ENCODE peak calls at places on chromosomes 7 and 10, in five cellular contexts. V is heart right ventricle; Z is CD8-positive, alpha-beta T cell; U is pancreas; G is left ventricle myocardium inferior. X is an unnamed sample. For H3K4me1, the result is how much of the 10 kb centered on the place peaks cover.

GRCh38 chr10:64733980-64734379 is 1212.8 kb downstream of the REEP3 start:
- DNase-seq in V (no peak), U (no peak), G (no peak), Z (no peak), X (no peak)

GRCh38 chr10:132618158-132618924 is 80.8 kb downstream of the INPP5A start:
- DNase-seq in Z (no peak), U (no peak), G (no peak), V (no peak), X (no peak)

GRCh38 chr10:98269435-98269912 is 1.5 kb upstream of the LOXL4 start:
- DNase-seq in V (peak), U (peak), Z (no peak), G (peak), X (no peak)

GRCh38 chr7:66859794-66860645 is 61.0 kb upstream of the TMEM248 start:
- DNase-seq in G (no peak), U (no peak), Z (no peak), V (peak), X (no peak)

GRCh38 chr7:129997285-129997684 is 44.5 kb upstream of the UBE2H start:
- DNase-seq in V (no peak), Z (no peak), G (no peak), U (no peak), X (no peak)

GRCh38 chr10:47383254-47384147 is 592 bp downstream of the ZNF488 start:
- DNase-seq in V (no peak), G (no peak), Z (no peak), U (no peak), X (no peak)

GRCh38 chr10:4656576-4657194 is 169.3 kb upstream of the AKR1E2 start:
- DNase-seq in V (peak), G (peak), Z (peak), U (peak), X (no peak)

GRCh38 chr7:24891173-24891787 is 88.7 kb downstream of the OSBPL3 start:
- DNase-seq in Z (no peak), G (no peak), V (no peak), U (no peak), X (no peak)

GRCh38 chr10:118369806-118370205 is 27.7 kb upstream of the FAM204A start:
- DNase-seq in V (no peak), Z (no peak), U (no peak), G (no peak), X (no peak)

DNA sequence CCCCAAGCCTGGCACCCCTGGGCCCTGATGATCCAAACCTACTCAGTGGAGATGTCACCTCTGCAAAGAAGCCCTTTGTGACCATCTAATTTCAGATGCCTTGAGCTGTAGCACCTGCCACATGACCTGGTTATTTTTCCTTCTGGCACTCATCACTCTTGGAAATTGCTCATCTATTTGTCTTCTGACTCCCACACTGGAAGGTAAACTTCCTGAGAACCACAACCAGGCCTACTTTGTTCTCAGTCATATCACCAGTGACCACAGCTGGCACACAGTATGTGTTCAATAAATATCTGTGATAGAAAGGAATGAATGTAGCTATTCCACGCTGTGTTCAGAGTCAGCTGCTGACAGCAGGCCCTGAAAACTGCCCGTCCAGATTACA is 97.1 kb downstream of the SH3PXD2A start:
- DNase-seq in G (no peak), Z (no peak), U (no peak), V (no peak), X (no peak)
- H3K4me1 ChIP-seq in G (half or more), Z (under half), U (under half), V (half or more), X (half or more)

GRCh38 chr10:113543455-113543955 is 9.3 kb upstream of the HABP2 start:
- DNase-seq in Z (no peak), V (no peak), U (no peak), G (no peak), X (no peak)
- TF ChIP-seq CTCF in Z (no peak), V (no peak), U (no peak), G (no peak), X (no peak)

GRCh38 chr7:822692-823276 is 9.5 kb upstream of the SUN1 start:
- DNase-seq in Z (no peak), V (no peak), G (no peak), U (peak), X (no peak)
- H3K4me1 ChIP-seq in Z (under half), V (half or more), G (half or more), U (under half), X (under half)

GRCh38 chr10:62491597-62491996 is 117.4 kb downstream of the ZNF365 start:
- DNase-seq in G (no peak), U (no peak), V (no peak), Z (no peak), X (no peak)

GRCh38 chr10:62492870-62493180 is 118.7 kb downstream of the ZNF365 start:
- DNase-seq in G (no peak), Z (no peak), U (no peak), V (no peak), X (no peak)

GRCh38 chr10:62496925-62497324 is 122.8 kb downstream of the ZNF365 start:
- DNase-seq in U (no peak), V (no peak), Z (no peak), G (no peak), X (no peak)

DNA sequence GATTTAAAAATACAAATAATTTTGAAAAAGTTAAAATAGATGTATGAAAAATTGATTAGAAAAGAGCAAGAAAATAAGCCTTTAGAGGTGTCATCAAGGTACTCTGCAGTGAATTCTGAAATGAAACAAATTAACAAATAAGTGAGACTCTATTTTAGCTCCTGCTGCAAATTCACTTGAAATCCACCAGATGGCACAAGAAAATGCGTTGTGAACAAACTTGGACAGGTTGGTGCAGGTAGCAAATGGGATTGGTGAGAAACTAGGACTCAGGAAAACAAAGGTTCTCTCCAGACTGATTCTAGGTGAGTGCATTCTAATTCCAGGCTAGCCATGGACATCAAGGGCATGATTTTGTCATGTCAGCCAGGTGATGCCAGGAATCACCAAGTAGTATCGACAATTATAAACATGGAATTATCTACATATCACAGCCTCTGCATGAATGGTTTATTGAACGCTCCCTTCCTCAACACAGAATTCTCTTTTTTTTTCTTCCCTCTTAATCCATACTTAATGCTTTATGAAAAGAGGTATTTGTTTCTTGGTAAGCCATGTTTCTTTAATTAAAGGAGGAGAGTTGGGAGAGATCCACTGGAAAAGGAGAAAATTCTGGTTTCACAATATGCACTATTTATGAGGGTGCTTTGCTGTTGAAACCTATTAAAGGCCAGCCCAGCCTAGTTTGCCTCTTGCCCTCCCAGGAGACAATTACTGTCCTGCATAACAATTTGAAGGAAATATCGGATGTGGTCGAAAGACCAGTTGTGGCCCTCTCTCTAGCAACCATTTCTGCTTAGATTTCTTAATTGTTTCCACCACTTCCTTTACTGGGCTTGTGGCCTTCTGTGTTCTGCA is 118.1 kb downstream of the ZNF365 start:
- DNase-seq in Z (no peak), U (no peak), G (no peak), V (no peak), X (no peak)
- TF ChIP-seq CTCF in Z (peak), U (peak), G (peak), V (no peak), X (peak)

X was measured in esophagus squamous epithelium.